ENCODE peak calls at places on chromosomes 12 and 14, in six cellular contexts. One of them, this sample, is unnamed. For H3K9me3, the result is how much of the 10 kb centered on the place peaks cover.

GRCh38 chr14:102591372-102591943 is 991 bp upstream of the RCOR1 start:
- DNase-seq in A549: no peak
- DNase-seq in left ventricle myocardium inferior: peak
- DNase-seq in WERI-Rb-1: peak
- DNase-seq in heart left ventricle: peak
- DNase-seq in OCI-LY7: peak
- DNase-seq in this sample: no peak

GRCh38 chr12:27015730-27016076 is 1.5 kb upstream of the TM7SF3 start:
- DNase-seq in A549: peak
- DNase-seq in left ventricle myocardium inferior: no peak
- DNase-seq in WERI-Rb-1: no peak
- DNase-seq in heart left ventricle: no peak
- DNase-seq in OCI-LY7: peak
- DNase-seq in this sample: no peak

GRCh38 chr12:46629331-46630229 is 196.2 kb downstream of the SLC38A4 start:
- DNase-seq in A549: no peak
- DNase-seq in left ventricle myocardium inferior: no peak
- DNase-seq in WERI-Rb-1: no peak
- DNase-seq in heart left ventricle: no peak
- DNase-seq in OCI-LY7: no peak
- DNase-seq in this sample: no peak

GRCh38 chr12:69988601-69989194 is 163.7 kb downstream of the MYRFL start:
- DNase-seq in A549: no peak
- DNase-seq in left ventricle myocardium inferior: no peak
- DNase-seq in WERI-Rb-1: no peak
- DNase-seq in heart left ventricle: no peak
- DNase-seq in OCI-LY7: no peak
- DNase-seq in this sample: no peak

GRCh38 chr12:130879212-130879686 is 7.4 kb downstream of the RAN start:
- DNase-seq in A549: no peak
- DNase-seq in left ventricle myocardium inferior: no peak
- DNase-seq in WERI-Rb-1: no peak
- DNase-seq in heart left ventricle: no peak
- DNase-seq in OCI-LY7: peak
- DNase-seq in this sample: no peak

GRCh38 chr12:115023279-115023678 is 339.3 kb upstream of the TBX3 start:
- DNase-seq in A549: no peak
- DNase-seq in left ventricle myocardium inferior: peak
- DNase-seq in WERI-Rb-1: no peak
- DNase-seq in heart left ventricle: no peak
- DNase-seq in OCI-LY7: no peak
- DNase-seq in this sample: no peak

GRCh38 chr14:70654609-70655008 is 12.9 kb downstream of the TTC9 start:
- DNase-seq in A549: no peak
- DNase-seq in left ventricle myocardium inferior: no peak
- DNase-seq in WERI-Rb-1: no peak
- DNase-seq in heart left ventricle: no peak
- DNase-seq in OCI-LY7: peak
- DNase-seq in this sample: no peak

GRCh38 chr12:47905313-47905730 is 528 bp upstream of the VDR start:
- DNase-seq in A549: no peak
- DNase-seq in left ventricle myocardium inferior: peak
- DNase-seq in WERI-Rb-1: peak
- DNase-seq in heart left ventricle: peak
- DNase-seq in OCI-LY7: no peak
- DNase-seq in this sample: peak

GRCh38 chr14:56846970-56847928 is 37.0 kb upstream of the OTX2 start:
- DNase-seq in A549: no peak
- DNase-seq in left ventricle myocardium inferior: no peak
- DNase-seq in WERI-Rb-1: no peak
- DNase-seq in heart left ventricle: no peak
- DNase-seq in OCI-LY7: no peak
- DNase-seq in this sample: no peak

GRCh38 chr14:68148276-68148675 is 328.7 kb downstream of the RAD51B start:
- DNase-seq in A549: no peak
- DNase-seq in left ventricle myocardium inferior: no peak
- DNase-seq in WERI-Rb-1: no peak
- DNase-seq in heart left ventricle: no peak
- DNase-seq in OCI-LY7: no peak
- DNase-seq in this sample: no peak

GRCh38 chr12:49783917-49784676 is 42.7 kb downstream of the TMBIM6 start:
- DNase-seq in A549: no peak
- DNase-seq in left ventricle myocardium inferior: no peak
- DNase-seq in WERI-Rb-1: no peak
- DNase-seq in heart left ventricle: no peak
- DNase-seq in OCI-LY7: no peak
- DNase-seq in this sample: no peak

GRCh38 chr12:42539696-42540095 is 49.9 kb downstream of the PRICKLE1 start:
- DNase-seq in A549: no peak
- DNase-seq in left ventricle myocardium inferior: no peak
- DNase-seq in WERI-Rb-1: no peak
- DNase-seq in heart left ventricle: no peak
- DNase-seq in OCI-LY7: no peak
- DNase-seq in this sample: no peak

GRCh38 chr12:50057000-50057841 is at the start of gene ASIC1:
- DNase-seq in A549: peak
- DNase-seq in left ventricle myocardium inferior: peak
- DNase-seq in WERI-Rb-1: peak
- DNase-seq in heart left ventricle: peak
- DNase-seq in OCI-LY7: peak
- DNase-seq in this sample: peak

GRCh38 chr12:15928345-15928744 is 17.2 kb downstream of the DERA start:
- DNase-seq in A549: no peak
- DNase-seq in left ventricle myocardium inferior: no peak
- DNase-seq in WERI-Rb-1: no peak
- DNase-seq in heart left ventricle: no peak
- DNase-seq in OCI-LY7: no peak
- DNase-seq in this sample: no peak

GRCh38 chr12:14267724-14268123 is 97.8 kb upstream of the ATF7IP start:
- DNase-seq in A549: no peak
- DNase-seq in left ventricle myocardium inferior: no peak
- DNase-seq in WERI-Rb-1: no peak
- DNase-seq in heart left ventricle: no peak
- DNase-seq in OCI-LY7: no peak
- DNase-seq in this sample: no peak

GRCh38 chr14:59240356-59240755 is 51.9 kb downstream of the DAAM1 start:
- DNase-seq in A549: no peak
- DNase-seq in left ventricle myocardium inferior: no peak
- DNase-seq in WERI-Rb-1: no peak
- DNase-seq in heart left ventricle: no peak
- DNase-seq in OCI-LY7: peak
- DNase-seq in this sample: no peak

GRCh38 chr14:57046175-57046574 is 222.5 kb downstream of the EXOC5 start:
- DNase-seq in A549: no peak
- DNase-seq in left ventricle myocardium inferior: no peak
- DNase-seq in WERI-Rb-1: no peak
- DNase-seq in heart left ventricle: no peak
- DNase-seq in OCI-LY7: no peak
- DNase-seq in this sample: no peak

GRCh38 chr12:42086021-42086420 is 58.7 kb downstream of the GXYLT1 start:
- DNase-seq in A549: no peak
- DNase-seq in left ventricle myocardium inferior: no peak
- DNase-seq in WERI-Rb-1: no peak
- DNase-seq in heart left ventricle: no peak
- DNase-seq in OCI-LY7: no peak
- DNase-seq in this sample: no peak

GRCh38 chr12:130583317-130583716 is 132.8 kb downstream of the RIMBP2 start:
- DNase-seq in A549: no peak
- DNase-seq in left ventricle myocardium inferior: no peak
- DNase-seq in WERI-Rb-1: no peak
- DNase-seq in heart left ventricle: no peak
- DNase-seq in OCI-LY7: no peak
- DNase-seq in this sample: no peak

GRCh38 chr12:130334937-130335336 is 2.8 kb upstream of the PIWIL1 start:
- DNase-seq in A549: no peak
- DNase-seq in left ventricle myocardium inferior: no peak
- DNase-seq in WERI-Rb-1: no peak
- DNase-seq in heart left ventricle: no peak
- DNase-seq in OCI-LY7: no peak
- DNase-seq in this sample: no peak

GRCh38 chr12:1566449-1567135 is 27.8 kb downstream of the FBXL14 start:
- DNase-seq in A549: no peak
- DNase-seq in left ventricle myocardium inferior: no peak
- DNase-seq in WERI-Rb-1: no peak
- DNase-seq in heart left ventricle: no peak
- DNase-seq in OCI-LY7: no peak
- DNase-seq in this sample: no peak
- H3K4me3 ChIP-seq in A549: no peak
- H3K4me3 ChIP-seq in left ventricle myocardium inferior: no peak
- H3K4me3 ChIP-seq in WERI-Rb-1: no peak
- H3K4me3 ChIP-seq in heart left ventricle: no peak
- H3K4me3 ChIP-seq in OCI-LY7: no peak
- H3K4me3 ChIP-seq in this sample: no peak

DNA sequence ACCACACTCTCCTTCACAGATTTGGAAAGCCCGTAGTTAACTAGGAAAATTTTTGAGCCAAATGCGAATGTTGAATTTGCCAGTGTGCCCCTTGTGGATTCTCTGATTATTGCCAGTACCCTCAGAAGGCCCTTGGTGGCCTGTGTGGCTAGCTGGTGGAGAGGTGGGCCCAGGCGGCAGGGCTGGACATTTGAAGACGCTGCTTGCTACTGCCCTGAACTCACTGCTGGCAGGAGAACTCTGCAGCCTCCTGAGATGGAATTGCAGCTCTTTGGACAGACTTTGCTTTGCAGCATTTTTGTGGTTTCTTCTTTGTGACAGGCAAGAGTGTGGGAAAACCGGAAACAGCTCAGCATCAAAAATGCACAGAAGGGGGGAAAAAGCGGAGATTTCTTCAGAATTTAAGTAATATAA is 97.6 kb downstream of the TGFB3 start:
- DNase-seq in A549: no peak
- DNase-seq in left ventricle myocardium inferior: no peak
- DNase-seq in WERI-Rb-1: no peak
- DNase-seq in heart left ventricle: no peak
- DNase-seq in OCI-LY7: no peak
- DNase-seq in this sample: no peak
- TF ChIP-seq CTCF in A549: no peak
- TF ChIP-seq CTCF in left ventricle myocardium inferior: peak
- TF ChIP-seq CTCF in WERI-Rb-1: peak
- TF ChIP-seq CTCF in heart left ventricle: no peak
- TF ChIP-seq CTCF in OCI-LY7: peak
- TF ChIP-seq CTCF in this sample: peak

GRCh38 chr14:91679273-91679672 is 52.6 kb downstream of the CATSPERB start:
- DNase-seq in A549: no peak
- DNase-seq in left ventricle myocardium inferior: no peak
- DNase-seq in WERI-Rb-1: no peak
- DNase-seq in heart left ventricle: no peak
- DNase-seq in OCI-LY7: no peak
- DNase-seq in this sample: no peak
- H3K9me3 ChIP-seq in A549: under half
- H3K9me3 ChIP-seq in left ventricle myocardium inferior: under half
- H3K9me3 ChIP-seq in WERI-Rb-1: under half
- H3K9me3 ChIP-seq in heart left ventricle: under half
- H3K9me3 ChIP-seq in OCI-LY7: under half
- H3K9me3 ChIP-seq in this sample: under half

DNA sequence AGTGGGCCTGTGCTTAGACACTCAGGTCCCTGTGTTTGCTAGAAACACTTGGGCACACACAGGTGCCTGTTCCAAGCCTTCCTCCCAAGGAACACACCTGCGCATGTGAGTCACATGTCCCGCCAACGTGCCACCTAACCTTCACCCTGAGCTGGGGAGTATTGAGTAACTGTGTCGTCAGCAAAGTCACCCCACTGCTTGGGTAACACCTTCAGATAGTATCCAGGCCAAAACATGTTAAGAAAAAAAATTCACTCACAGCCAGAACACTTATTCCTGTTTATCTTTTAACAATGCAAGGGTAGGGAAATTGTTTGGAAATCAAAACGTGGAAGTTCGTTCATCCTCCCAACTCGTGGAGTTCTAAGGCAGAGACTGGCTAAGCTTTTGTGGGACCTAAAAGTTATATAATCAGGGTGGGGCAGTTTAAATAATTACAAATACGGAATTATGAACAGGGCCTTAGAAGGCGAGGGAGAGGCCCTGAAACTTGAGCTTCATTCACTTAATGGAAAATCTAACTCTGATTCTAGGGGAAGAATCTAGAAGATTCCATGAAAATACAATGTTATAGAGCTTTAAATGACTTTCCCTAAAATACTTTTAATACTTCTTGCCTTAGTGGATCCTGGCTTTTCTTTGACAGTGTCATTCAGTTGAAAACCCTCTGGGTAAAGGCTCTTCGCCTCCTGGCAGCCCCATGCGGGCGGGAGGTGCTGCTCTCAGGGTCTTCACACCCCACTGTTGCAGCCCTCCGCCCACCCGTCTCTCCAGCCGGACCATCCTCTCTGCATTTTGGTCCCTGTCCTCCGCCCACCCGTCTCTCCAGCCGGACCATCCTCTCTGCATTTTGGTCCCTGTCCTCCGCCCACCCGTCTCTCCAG is 30.3 kb upstream of the ADIPOR2 start:
- DNase-seq in A549: no peak
- DNase-seq in left ventricle myocardium inferior: no peak
- DNase-seq in WERI-Rb-1: no peak
- DNase-seq in heart left ventricle: no peak
- DNase-seq in OCI-LY7: no peak
- DNase-seq in this sample: peak
- H3K4me3 ChIP-seq in A549: no peak
- H3K4me3 ChIP-seq in left ventricle myocardium inferior: peak
- H3K4me3 ChIP-seq in WERI-Rb-1: no peak
- H3K4me3 ChIP-seq in heart left ventricle: no peak
- H3K4me3 ChIP-seq in OCI-LY7: no peak
- H3K4me3 ChIP-seq in this sample: no peak